ENCODE peak calls at places on chromosomes 13 and 19, in five cellular contexts. T, C, M, A and L are unnamed samples.

GRCh38 chr13:64332048-64332447 is 2898.1 kb downstream of the PCDH9 start:
- DNase-seq in C (no peak), A (no peak), T (no peak), M (no peak), L (no peak)

GRCh38 chr19:47661161-47661560 is 52.1 kb upstream of the EHD2 start:
- DNase-seq in A (no peak), T (no peak), C (no peak), M (no peak), L (peak; percentile 82)

GRCh38 chr13:60146491-60146890 is 17.2 kb downstream of the DIAPH3 start:
- DNase-seq in A (peak; percentile 58), C (no peak), T (no peak), M (no peak), L (no peak)

GRCh38 chr19:51691122-51692064 is 1.7 kb upstream of the SPACA6 start:
- DNase-seq in A (peak; percentile 33), C (no peak), T (no peak), M (no peak), L (no peak)

GRCh38 chr19:15379996-15380647 is 535 bp upstream of the AKAP8 start:
- DNase-seq in T (no peak), M (no peak), A (peak; percentile 54), C (peak; percentile 58), L (peak; percentile 73)

GRCh38 chr13:66171821-66172220 is 1058.3 kb downstream of the PCDH9 start:
- DNase-seq in M (no peak), A (peak; percentile 0), T (no peak), C (no peak), L (no peak)

GRCh38 chr13:36431204-36432105 is 840 bp upstream of the CCNA1 start:
- DNase-seq in T (no peak), M (peak; percentile 17), C (no peak), A (peak; percentile 48), L (no peak)

GRCh38 chr13:43546260-43546659 is 240.5 kb downstream of the ENOX1 start:
- DNase-seq in A (no peak), C (no peak), T (no peak), M (peak; percentile 65), L (peak; percentile 46)

GRCh38 chr19:40523322-40524047 is 53.2 kb upstream of the SHKBP1 start:
- DNase-seq in T (no peak), M (peak; percentile 35), C (peak; percentile 89), A (peak; percentile 59), L (peak; percentile 57)

GRCh38 chr13:82615043-82615442 is 1267.2 kb downstream of the SLITRK1 start:
- DNase-seq in T (no peak), A (no peak), M (no peak), C (no peak), L (no peak)

GRCh38 chr19:47419037-47419783 is at the start of gene MEIS3:
- DNase-seq in C (no peak), A (peak; percentile 52), M (no peak), T (no peak), L (no peak)

GRCh38 chr19:30353394-30353793 is 18.8 kb upstream of the ZNF536 start:
- DNase-seq in T (no peak), A (no peak), C (no peak), M (no peak), L (no peak)

GRCh38 chr13:21767032-21767431 is 96.2 kb downstream of the FGF9 start:
- DNase-seq in A (no peak), M (no peak), C (no peak), T (no peak), L (no peak)
- H3K4me3 ChIP-seq in A (no peak overlapping the region), M (no peak overlapping the region), C (no peak overlapping the region), T (no peak overlapping the region), L (no peak overlapping the region)

GRCh38 chr19:45769821-45770191 is 754 bp upstream of the SIX5 start:
- DNase-seq in T (peak; percentile 83), M (peak; percentile 56), C (peak; percentile 62), A (peak; percentile 50), L (peak; percentile 73)
- H3K4me1 ChIP-seq in T (peaks cover 22% of the 10 kb centered on the region), M (peaks cover 42% of the 10 kb centered on the region), C (peaks cover 71% of the 10 kb centered on the region), A (peaks cover 23% of the 10 kb centered on the region), L (peaks cover 20% of the 10 kb centered on the region)

DNA sequence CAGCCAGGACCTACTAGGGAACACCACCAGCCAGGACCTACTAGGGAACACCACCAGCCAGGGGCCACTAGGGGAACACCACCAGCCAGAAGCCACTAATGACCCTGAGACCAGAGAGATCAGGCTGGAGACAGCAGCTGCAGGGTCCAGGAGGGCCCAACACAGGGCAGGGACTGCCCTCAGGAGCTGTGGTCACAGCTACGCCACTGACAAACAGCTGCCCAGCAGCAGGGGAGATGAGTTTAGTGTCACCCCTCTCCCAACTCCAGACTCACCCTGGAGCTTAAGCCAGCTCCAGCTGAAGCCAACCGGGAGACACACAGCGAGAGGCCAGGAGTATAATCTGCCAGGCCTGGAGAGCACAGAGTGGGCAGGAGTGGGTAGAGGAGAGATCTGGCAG is 25.7 kb downstream of the TUBGCP3 start:
- DNase-seq in M (no peak), C (no peak), T (no peak), A (no peak), L (no peak)
- H3K36me3 ChIP-seq in M (peaks cover 47% of the 10 kb centered on the region), C (no peaks in the 10 kb centered on the region), T (peaks cover 12% of the 10 kb centered on the region), A (peaks cover 35% of the 10 kb centered on the region), L (peaks cover 24% of the 10 kb centered on the region)

GRCh38 chr13:110723598-110723997 is 10.1 kb downstream of the ING1 start:
- DNase-seq in T (no peak), M (no peak), C (no peak), A (no peak), L (no peak)

GRCh38 chr13:110731072-110731471 is 17.6 kb downstream of the ING1 start:
- DNase-seq in A (no peak), C (no peak), M (no peak), T (no peak), L (no peak)

GRCh38 chr13:110722971-110723370 is 9.5 kb downstream of the ING1 start:
- DNase-seq in C (no peak), A (no peak), M (no peak), T (no peak), L (no peak)

GRCh38 chr13:110726726-110727125 is 13.2 kb downstream of the ING1 start:
- DNase-seq in A (no peak), C (no peak), T (peak; percentile 61), M (no peak), L (no peak)
- H3K4me3 ChIP-seq in A (no peak overlapping the region), C (no peak overlapping the region), T (no peak overlapping the region), M (no peak overlapping the region), L (no peak overlapping the region)